ENCODE peak calls at places on chromosomes 13 and 19, in seven cellular contexts. Z, Q, X, B, G, H and E are unnamed samples.

GRCh38 chr13:40672310-40673060 is 6.0 kb upstream of the FOXO1 start:
- DNase-seq in Q (no peak), H (no peak), G (no peak), X (peak), Z (no peak), B (no peak), E (no peak)

GRCh38 chr13:42893346-42893745 is 98.7 kb downstream of the EPSTI1 start:
- DNase-seq in Z (no peak), X (peak), G (no peak), B (no peak), H (peak), Q (no peak), E (no peak)

GRCh38 chr13:86020350-86021002 is 221.3 kb upstream of the SLITRK6 start:
- DNase-seq in Q (no peak), G (peak), X (peak), H (no peak), Z (no peak), B (no peak), E (no peak)

GRCh38 chr13:25213716-25214115 is 41.6 kb upstream of the AMER2 start:
- DNase-seq in B (no peak), G (no peak), Z (no peak), H (no peak), X (no peak), Q (no peak), E (no peak)

GRCh38 chr19:15257782-15258181 is 25.5 kb upstream of the EPHX3 start:
- DNase-seq in X (no peak), Q (no peak), G (no peak), H (no peak), Z (no peak), B (no peak), E (no peak)

GRCh38 chr13:112733661-112734379 is 44.0 kb downstream of the ATP11A start:
- DNase-seq in B (no peak), X (no peak), H (no peak), Z (no peak), Q (no peak), G (no peak), E (peak)

GRCh38 chr13:35953537-35954206 is 177.5 kb downstream of the DCLK1 start:
- DNase-seq in X (peak), Z (no peak), G (peak), H (peak), Q (peak), B (no peak), E (peak)

GRCh38 chr13:51955281-51955771 is 55.9 kb downstream of the ATP7B start:
- DNase-seq in H (no peak), B (no peak), Q (no peak), X (no peak), G (no peak), Z (no peak), E (no peak)

GRCh38 chr19:55632463-55632834 is 8.1 kb upstream of the ZNF784 start:
- DNase-seq in B (peak), Z (peak), H (peak), Q (peak), X (peak), G (peak), E (peak)

GRCh38 chr13:19117913-19118739 is 63.5 kb downstream of the TUBA3C start:
- DNase-seq in Z (no peak), B (no peak), H (no peak), X (no peak), G (no peak), Q (no peak), E (peak)

GRCh38 chr13:44601596-44601995 is 25.5 kb upstream of the TSC22D1 start:
- DNase-seq in X (no peak), G (no peak), Q (no peak), B (no peak), Z (no peak), H (no peak), E (no peak)

GRCh38 chr13:37956536-37956935 is 87.0 kb upstream of the TRPC4 start:
- DNase-seq in X (no peak), Z (no peak), B (no peak), H (no peak), G (no peak), Q (no peak), E (no peak)

GRCh38 chr13:89936256-89936655 is 1411.2 kb upstream of the MIR17HG start:
- DNase-seq in X (no peak), H (no peak), B (no peak), G (no peak), Q (no peak), Z (no peak), E (no peak)

GRCh38 chr13:111912991-111913781 is 153.8 kb upstream of the SOX1 start:
- DNase-seq in X (no peak), B (no peak), Q (peak), G (no peak), H (no peak), Z (no peak), E (no peak)

GRCh38 chr13:28658539-28658795 is 463 bp upstream of the POMP start:
- DNase-seq in G (no peak), Z (no peak), B (no peak), H (no peak), Q (no peak), X (no peak), E (no peak)

GRCh38 chr19:13026478-13026999 is 31.3 kb downstream of the NFIX start:
- DNase-seq in H (no peak), X (no peak), Z (no peak), B (no peak), Q (no peak), G (peak), E (no peak)

GRCh38 chr19:13978721-13979191 is 26.4 kb downstream of the DCAF15 start:
- DNase-seq in H (no peak), B (no peak), Z (no peak), Q (no peak), X (no peak), G (no peak), E (no peak)

GRCh38 chr19:45443462-45444317 is 20.0 kb upstream of the ERCC1 start:
- DNase-seq in B (peak), X (peak), H (no peak), Z (no peak), G (peak), Q (peak), E (peak)

GRCh38 chr19:28607066-28607583 is 605.8 kb downstream of the UQCRFS1 start:
- DNase-seq in G (no peak), X (no peak), B (no peak), Q (no peak), Z (no peak), H (no peak), E (no peak)

GRCh38 chr19:46928951-46929350 is 68.2 kb downstream of the ARHGAP35 start:
- DNase-seq in H (no peak), G (no peak), B (no peak), Z (no peak), Q (no peak), X (no peak), E (no peak)

GRCh38 chr19:58569191-58569942 is 3.8 kb downstream of the MZF1 start:
- DNase-seq in H (no peak), X (no peak), Z (no peak), B (no peak), Q (no peak), G (no peak), E (no peak)

GRCh38 chr13:94352057-94352456 is 127.4 kb downstream of the DCT start:
- DNase-seq in G (no peak), X (peak), H (no peak), B (no peak), Z (no peak), Q (peak), E (no peak)

GRCh38 chr13:31699650-31700049 is 39.7 kb upstream of the RXFP2 start:
- DNase-seq in B (no peak), Q (peak), X (no peak), Z (no peak), G (peak), H (no peak), E (peak)

GRCh38 chr19:17889609-17890214 is 18.0 kb downstream of the SLC5A5 start:
- DNase-seq in Z (peak), B (no peak), X (peak), H (no peak), G (peak), Q (no peak), E (no peak)

GRCh38 chr19:56538254-56538760 is 441 bp upstream of the ZFP28 start:
- DNase-seq in G (no peak), B (peak), H (peak), Z (peak), Q (peak), X (peak), E (peak)

GRCh38 chr13:42970824-42971669 is 21.0 kb downstream of the EPSTI1 start:
- DNase-seq in Q (peak), B (peak), G (peak), X (peak), Z (peak), H (no peak), E (peak)

GRCh38 chr13:46113596-46113995 is 8.8 kb upstream of the CPB2 start:
- DNase-seq in Z (no peak), X (peak), Q (no peak), B (no peak), G (no peak), H (no peak), E (no peak)

GRCh38 chr19:17450264-17451075 is 2.0 kb upstream of the TMEM221 start:
- DNase-seq in Z (peak), Q (no peak), H (no peak), G (no peak), X (no peak), B (peak), E (no peak)

GRCh38 chr13:22449251-22449650 is 731.5 kb upstream of the SGCG start:
- DNase-seq in Q (no peak), G (no peak), B (no peak), X (no peak), Z (no peak), H (no peak), E (no peak)

GRCh38 chr13:74250738-74251190 is 116.6 kb upstream of the KLF12 start:
- DNase-seq in X (peak), Z (no peak), B (no peak), H (peak), G (no peak), Q (no peak), E (peak)

GRCh38 chr13:112994084-112994780 is 25.2 kb downstream of the MCF2L start:
- DNase-seq in H (no peak), G (no peak), Z (no peak), X (no peak), Q (no peak), B (no peak), E (no peak)

GRCh38 chr19:23597661-23598060 is 89.4 kb downstream of the ZNF675 start:
- DNase-seq in Q (no peak), G (no peak), Z (no peak), B (no peak), X (no peak), H (no peak), E (no peak)

GRCh38 chr13:94707400-94708021 is 4.8 kb downstream of the SOX21 start:
- DNase-seq in G (no peak), Z (no peak), Q (peak), H (no peak), B (no peak), X (no peak), E (no peak)

GRCh38 chr13:110379905-110380341 is 72.8 kb downstream of the COL4A2 start:
- DNase-seq in B (no peak), H (no peak), Z (no peak), X (peak), Q (no peak), G (no peak), E (no peak)

GRCh38 chr19:10907925-10908324 is 20.5 kb downstream of the YIPF2 start:
- DNase-seq in B (no peak), G (no peak), Q (no peak), Z (no peak), H (no peak), X (no peak), E (no peak)

GRCh38 chr13:110592670-110593069 is 22.7 kb upstream of the NAXD start:
- DNase-seq in Q (no peak), G (no peak), X (no peak), H (no peak), B (no peak), Z (no peak), E (no peak)

GRCh38 chr13:113470073-113470472 is 16.8 kb upstream of the ADPRHL1 start:
- DNase-seq in X (no peak), Q (peak), B (no peak), Z (no peak), G (no peak), H (no peak), E (no peak)